ENCODE peak calls at places on chromosomes 5 and 9, in seven cellular contexts. L, S, X, A, O, G and Y are unnamed samples.
A peak's percentile ranks its signal among the peaks of the same experiment; 100 is the strongest.

GRCh38 chr9:16652511-16653101 is 217.9 kb downstream of the BNC2 start:
- DNase-seq in A (no peak), G (no peak), S (no peak), L (no peak), O (no peak), X (no peak), Y (no peak)

GRCh38 chr5:109743770-109744212 is 54.1 kb downstream of the MAN2A1 start:
- DNase-seq in X (no peak), A (no peak), L (no peak), G (peak; percentile 6), S (no peak), O (no peak), Y (no peak)

GRCh38 chr5:13866792-13867191 is 77.7 kb downstream of the DNAH5 start:
- DNase-seq in O (no peak), X (no peak), A (no peak), L (no peak), S (no peak), G (peak; percentile 21), Y (no peak)

GRCh38 chr5:74256947-74257573 is 383.5 kb downstream of the ENC1 start:
- DNase-seq in A (no peak), L (peak; percentile 55), G (no peak), X (no peak), S (no peak), O (no peak), Y (peak; percentile 88)

GRCh38 chr9:129550199-129550839 is 70.6 kb downstream of the C9orf50 start:
- DNase-seq in O (peak; percentile 93), S (peak; percentile 78), G (no peak), A (peak; percentile 87), L (peak; percentile 91), X (no peak), Y (peak; percentile 95)

GRCh38 chr5:181566-181965 is 9.7 kb upstream of the LRRC14B start:
- DNase-seq in S (no peak), O (no peak), X (no peak), A (no peak), G (no peak), L (no peak), Y (no peak)

GRCh38 chr5:148751025-148751424 is 75.4 kb upstream of the ADRB2 start:
- DNase-seq in G (no peak), L (no peak), X (no peak), O (no peak), S (no peak), A (no peak), Y (no peak)

GRCh38 chr5:120463026-120463770 is 902 bp upstream of the PRR16 start:
- DNase-seq in S (no peak), A (no peak), L (no peak), X (no peak), G (no peak), O (no peak), Y (no peak)

GRCh38 chr9:68747043-68747533 is 42.0 kb downstream of the PIP5K1B start:
- DNase-seq in A (no peak), L (no peak), S (no peak), X (no peak), G (no peak), O (no peak), Y (no peak)

GRCh38 chr9:127360829-127361228 is 36.1 kb upstream of the SLC2A8 start:
- DNase-seq in X (peak; percentile 21), A (peak; percentile 20), L (no peak), S (no peak), O (no peak), G (peak; percentile 68), Y (no peak)

GRCh38 chr5:139543423-139543991 is 17.6 kb upstream of the UBE2D2 start:
- DNase-seq in O (peak; percentile 69), S (no peak), X (no peak), A (peak; percentile 55), G (no peak), L (peak; percentile 94), Y (no peak)

GRCh38 chr9:86557918-86558317 is 203.7 kb upstream of the TUT7 start:
- DNase-seq in O (no peak), X (no peak), G (no peak), A (no peak), S (no peak), L (no peak), Y (no peak)

GRCh38 chr9:92954078-92954861 is 6.9 kb downstream of the FGD3 start:
- DNase-seq in O (no peak), G (no peak), S (peak; percentile 48), L (peak; percentile 74), A (peak; percentile 71), X (peak; percentile 44), Y (no peak)

GRCh38 chr9:7336356-7337075 is 463.1 kb downstream of the DMAC1 start:
- DNase-seq in O (no peak), A (no peak), L (no peak), S (no peak), X (no peak), G (no peak), Y (no peak)

GRCh38 chr9:4386819-4387218 is 87.0 kb upstream of the GLIS3 start:
- DNase-seq in A (no peak), L (no peak), O (no peak), S (no peak), G (no peak), X (no peak), Y (no peak)
- TF ChIP-seq CTCF in A (no peak), L (no peak), O (no peak), S (no peak), G (no peak), X (peak; percentile 23), Y (no peak)

GRCh38 chr9:33311953-33312352 is 21.6 kb downstream of the NFX1 start:
- DNase-seq in O (no peak), G (no peak), S (no peak), A (no peak), L (no peak), X (no peak), Y (no peak)

GRCh38 chr9:33307067-33307466 is 16.8 kb downstream of the NFX1 start:
- DNase-seq in O (no peak), A (no peak), G (no peak), L (no peak), S (no peak), X (no peak), Y (no peak)

GRCh38 chr9:33306037-33306436 is 15.7 kb downstream of the NFX1 start:
- DNase-seq in L (no peak), X (no peak), O (no peak), G (no peak), S (no peak), A (no peak), Y (no peak)

GRCh38 chr9:33310748-33311147 is 20.4 kb downstream of the NFX1 start:
- DNase-seq in S (no peak), L (no peak), X (no peak), G (no peak), A (no peak), O (no peak), Y (no peak)

DNA sequence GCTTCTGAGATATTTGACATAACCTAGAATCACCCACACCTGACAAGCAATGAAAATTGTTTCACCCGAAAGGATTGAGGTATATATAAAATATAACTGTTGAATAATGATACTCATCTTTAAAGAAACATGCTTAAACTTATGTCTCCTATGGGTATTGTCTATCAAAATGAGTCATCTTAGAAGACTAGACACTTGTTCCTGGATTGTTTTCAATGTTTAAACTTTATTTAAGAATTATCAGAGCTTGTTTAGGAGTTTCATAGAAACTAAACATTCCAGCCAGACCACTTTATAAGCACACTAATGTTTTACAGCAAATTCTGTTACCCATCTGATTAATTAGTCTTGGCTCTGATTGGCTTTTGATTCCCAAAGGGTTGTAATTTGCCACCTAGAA is 19.6 kb downstream of the NFX1 start:
- DNase-seq in S (no peak), O (no peak), X (no peak), G (no peak), A (no peak), L (no peak), Y (no peak)
- TF ChIP-seq POLR2AphosphoS5 in S (no peak), O (no peak), X (no peak), G (no peak), A (no peak), L (no peak), Y (no peak)

GRCh38 chr9:30970186-30970585 is 1414.3 kb upstream of the ACO1 start:
- DNase-seq in L (no peak), S (no peak), G (no peak), A (no peak), O (no peak), X (no peak), Y (no peak)

GRCh38 chr9:30964332-30964731 is 1420.1 kb upstream of the ACO1 start:
- DNase-seq in O (no peak), L (no peak), S (no peak), A (no peak), G (no peak), X (no peak), Y (no peak)

GRCh38 chr9:30972654-30973053 is 1411.8 kb upstream of the ACO1 start:
- DNase-seq in G (no peak), L (no peak), O (no peak), X (no peak), A (no peak), S (no peak), Y (no peak)

GRCh38 chr9:30967484-30967883 is 1417.0 kb upstream of the ACO1 start:
- DNase-seq in G (no peak), O (no peak), A (no peak), S (no peak), L (no peak), X (peak; percentile 3), Y (no peak)
- TF ChIP-seq CTCF in G (peak; percentile 21), O (no peak), A (no peak), S (no peak), L (no peak), X (peak; percentile 14), Y (no peak)

GRCh38 chr5:102863764-102864560 is 108.9 kb downstream of the PAM start:
- DNase-seq in X (peak; percentile 36), S (no peak), O (no peak), L (no peak), G (no peak), A (no peak), Y (no peak)

GRCh38 chr5:102865171-102865509 is 110.0 kb downstream of the PAM start:
- DNase-seq in X (peak; percentile 49), O (no peak), S (no peak), A (no peak), G (no peak), L (no peak), Y (no peak)

GRCh38 chr5:102867999-102868662 is 113.0 kb downstream of the PAM start:
- DNase-seq in G (no peak), O (no peak), X (no peak), S (no peak), L (no peak), A (no peak), Y (no peak)

GRCh38 chr5:102866315-102866693 is 111.2 kb downstream of the PAM start:
- DNase-seq in S (no peak), O (no peak), L (no peak), A (no peak), X (no peak), G (no peak), Y (no peak)

DNA sequence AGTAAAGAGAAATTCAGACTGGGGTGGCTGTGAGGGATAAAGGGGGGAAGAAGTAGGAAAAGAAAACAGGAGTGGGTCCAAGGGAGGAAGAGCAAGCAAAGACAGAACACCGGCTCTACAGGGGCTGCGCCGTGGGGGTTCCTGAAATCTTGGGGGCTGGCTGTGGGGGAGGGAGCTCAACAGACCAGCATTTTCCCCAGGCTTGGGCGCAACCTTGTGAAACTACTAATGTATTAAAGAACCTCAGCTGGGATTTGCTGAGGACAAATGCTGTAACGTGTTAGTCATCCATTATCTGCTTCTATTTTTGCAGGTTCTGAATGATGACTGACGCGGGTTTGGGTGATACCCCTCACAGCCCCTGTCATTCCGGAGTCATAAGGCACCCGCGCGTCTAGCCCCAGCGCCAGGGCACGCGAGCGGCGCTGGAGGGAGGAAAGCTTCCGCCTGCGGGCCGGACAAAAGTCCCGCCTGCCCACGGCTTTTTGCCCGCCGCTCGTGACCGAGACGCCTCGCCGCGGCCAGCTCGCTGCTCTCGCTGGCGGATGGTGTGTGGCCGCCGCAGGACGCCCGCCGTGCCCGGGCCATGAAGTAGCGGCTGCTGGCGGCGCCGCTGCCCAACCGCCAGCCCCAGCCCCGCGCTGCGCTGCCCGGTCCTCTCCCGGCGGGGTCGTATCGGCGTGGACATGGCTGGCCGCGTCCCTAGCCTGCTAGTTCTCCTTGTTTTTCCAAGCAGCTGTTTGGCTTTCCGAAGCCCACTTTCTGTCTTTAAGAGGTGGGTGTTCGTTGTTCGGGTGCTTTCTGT is 110.6 kb downstream of the PAM start:
- DNase-seq in G (no peak), O (peak; percentile 81), S (peak; percentile 38), X (peak; percentile 86), A (peak; percentile 67), L (peak; percentile 89), Y (no peak)
- TF ChIP-seq POLR2AphosphoS5 in G (no peak), O (peak; percentile 41), S (no peak), X (peak; percentile 81), A (peak; percentile 48), L (peak; percentile 71), Y (peak; percentile 50)